ENCODE peak calls at places on chromosome 2, in four cellular contexts. One of them, this sample, is unnamed.
A peak's percentile ranks its signal among the peaks of the same experiment; 100 is the strongest.

GRCh38 chr2:191650896-191651773 is 26.8 kb upstream of the NABP1 start:
- DNase-seq in H1: no peak
- DNase-seq in mesendoderm: no peak
- DNase-seq in IMR-90: peak; percentile 36
- DNase-seq in this sample: no peak

GRCh38 chr2:83827618-83828017 is 631.5 kb downstream of the SUCLG1 start:
- DNase-seq in mesendoderm: peak; percentile 5
- DNase-seq in H1: no peak
- DNase-seq in IMR-90: no peak
- DNase-seq in this sample: no peak

GRCh38 chr2:191866675-191867506 is 20.0 kb upstream of the CAVIN2 start:
- DNase-seq in H1: no peak
- DNase-seq in IMR-90: peak; percentile 93
- DNase-seq in mesendoderm: peak; percentile 62
- DNase-seq in this sample: no peak

GRCh38 chr2:201440182-201440581 is 11.1 kb downstream of the TRAK2 start:
- DNase-seq in mesendoderm: peak; percentile 84
- DNase-seq in IMR-90: no peak
- DNase-seq in H1: no peak
- DNase-seq in this sample: no peak

GRCh38 chr2:239106314-239106908 is 258.5 kb downstream of the TWIST2 start:
- DNase-seq in H1: peak; percentile 15
- DNase-seq in mesendoderm: peak; percentile 65
- DNase-seq in IMR-90: peak; percentile 63
- DNase-seq in this sample: peak; percentile 66

GRCh38 chr2:117858892-117859531 is 44.5 kb downstream of the DDX18 start:
- DNase-seq in H1: no peak
- DNase-seq in mesendoderm: no peak
- DNase-seq in IMR-90: no peak
- DNase-seq in this sample: peak; percentile 69

GRCh38 chr2:222912117-222912516 is 51.3 kb downstream of the ACSL3 start:
- DNase-seq in mesendoderm: peak; percentile 57
- DNase-seq in IMR-90: peak; percentile 46
- DNase-seq in H1: no peak
- DNase-seq in this sample: no peak

GRCh38 chr2:189022002-189022401 is 47.8 kb downstream of the COL3A1 start:
- DNase-seq in IMR-90: peak; percentile 93
- DNase-seq in mesendoderm: no peak
- DNase-seq in H1: no peak
- DNase-seq in this sample: no peak

GRCh38 chr2:174597347-174598047 is at the start of gene WIPF1:
- DNase-seq in IMR-90: peak; percentile 86
- DNase-seq in mesendoderm: no peak
- DNase-seq in H1: no peak
- DNase-seq in this sample: no peak

GRCh38 chr2:14082640-14083039 is 549.9 kb upstream of the LRATD1 start:
- DNase-seq in IMR-90: no peak
- DNase-seq in mesendoderm: peak; percentile 1
- DNase-seq in H1: no peak
- DNase-seq in this sample: no peak
- H3K56ac ChIP-seq in IMR-90: no peak overlapping the region
- H3K56ac ChIP-seq in mesendoderm: no peak overlapping the region
- H3K56ac ChIP-seq in H1: no peak overlapping the region
- H3K56ac ChIP-seq in this sample: no peak overlapping the region

GRCh38 chr2:219553463-219553862 is 9.6 kb downstream of the TMEM198 start:
- DNase-seq in H1: no peak
- DNase-seq in mesendoderm: no peak
- DNase-seq in IMR-90: no peak
- DNase-seq in this sample: no peak
- H3K56ac ChIP-seq in H1: no peak overlapping the region
- H3K56ac ChIP-seq in mesendoderm: no peak overlapping the region
- H3K56ac ChIP-seq in IMR-90: no peak overlapping the region
- H3K56ac ChIP-seq in this sample: no peak overlapping the region

DNA sequence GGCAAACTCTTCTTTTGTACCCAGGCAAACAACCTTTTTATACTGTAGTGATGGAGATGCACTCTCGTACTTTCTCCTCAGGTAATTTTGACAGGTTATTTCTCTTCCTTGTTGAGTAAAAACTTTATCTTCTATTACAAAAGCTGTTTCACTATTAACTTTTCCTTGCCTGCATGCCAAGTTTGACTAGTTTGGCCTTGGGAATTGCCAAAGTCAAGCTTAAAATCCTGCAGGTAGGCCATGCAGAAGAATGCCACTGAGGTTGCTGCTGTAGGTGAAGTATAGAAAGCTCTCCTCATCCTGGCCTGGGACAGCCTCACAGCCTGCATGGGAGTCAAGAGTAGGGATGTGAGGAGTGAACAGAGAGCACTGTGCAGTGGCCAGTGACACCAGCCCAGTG is 1293.5 kb upstream of the CHAC2 start:
- DNase-seq in IMR-90: no peak
- DNase-seq in mesendoderm: no peak
- DNase-seq in H1: no peak
- DNase-seq in this sample: no peak
- H3K56ac ChIP-seq in IMR-90: no peak overlapping the region
- H3K56ac ChIP-seq in mesendoderm: no peak overlapping the region
- H3K56ac ChIP-seq in H1: no peak overlapping the region
- H3K56ac ChIP-seq in this sample: no peak overlapping the region

DNA sequence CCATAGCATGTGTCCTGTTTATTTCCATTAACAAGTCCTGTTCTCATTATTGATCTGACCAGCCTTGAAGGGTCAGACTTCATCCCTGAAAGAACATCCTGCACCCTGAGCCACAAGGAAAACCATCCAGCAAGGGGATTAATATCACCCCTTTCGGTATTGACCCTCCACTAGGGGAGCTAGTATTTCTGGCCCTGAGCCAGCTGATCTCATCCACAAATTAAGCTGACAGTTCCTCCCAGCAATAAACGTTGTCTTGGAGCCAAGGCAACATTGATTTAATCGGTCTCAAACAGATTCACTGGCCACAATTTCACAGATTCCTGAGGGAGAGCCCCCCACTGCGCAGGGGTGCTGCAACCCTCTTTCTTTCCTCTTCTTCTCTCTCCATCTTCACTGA is 353.1 kb upstream of the FANCL start:
- DNase-seq in H1: no peak
- DNase-seq in IMR-90: no peak
- DNase-seq in mesendoderm: peak; percentile 63
- DNase-seq in this sample: peak; percentile 37
- H3K56ac ChIP-seq in H1: no peak overlapping the region
- H3K56ac ChIP-seq in IMR-90: no peak overlapping the region
- H3K56ac ChIP-seq in mesendoderm: no peak overlapping the region
- H3K56ac ChIP-seq in this sample: no peak overlapping the region

GRCh38 chr2:121856358-121856757 is 100.9 kb downstream of the TSN start:
- DNase-seq in H1: no peak
- DNase-seq in IMR-90: no peak
- DNase-seq in mesendoderm: peak; percentile 46
- DNase-seq in this sample: no peak
- H3K56ac ChIP-seq in H1: no peak overlapping the region
- H3K56ac ChIP-seq in IMR-90: no peak overlapping the region
- H3K56ac ChIP-seq in mesendoderm: no peak overlapping the region
- H3K56ac ChIP-seq in this sample: no peak overlapping the region

GRCh38 chr2:20738789-20739188 is 71.8 kb downstream of the GDF7 start:
- DNase-seq in IMR-90: no peak
- DNase-seq in H1: no peak
- DNase-seq in mesendoderm: no peak
- DNase-seq in this sample: no peak

GRCh38 chr2:20737505-20737904 is 70.6 kb downstream of the GDF7 start:
- DNase-seq in IMR-90: no peak
- DNase-seq in mesendoderm: no peak
- DNase-seq in H1: no peak
- DNase-seq in this sample: no peak
- H3K56ac ChIP-seq in IMR-90: no peak overlapping the region
- H3K56ac ChIP-seq in mesendoderm: no peak overlapping the region
- H3K56ac ChIP-seq in H1: no peak overlapping the region
- H3K56ac ChIP-seq in this sample: no peak overlapping the region

This sample was measured in H9.